ENCODE peak calls at places on chromosomes 16 and 17, in nine cellular contexts. C is germinal center; I is stimulated activated CD4-positive, alpha-beta T cell treated with anti-CD3 and anti-CD28 coated beads, Interleukin-15, amount 100 ng/mL, for 24 hours; Z is KBM-7; K is thoracic aorta; V is iris pigment epithelial cell; J is AG10803; X is body of pancreas; H is ureter. N is an unnamed sample.

GRCh38 chr16:14418795-14419225 is 211.2 kb downstream of the PARN start:
- DNase-seq in K (peak), H (peak), Z (no peak), V (no peak), J (no peak), I (no peak), X (peak), C (no peak), N (no peak)

GRCh38 chr16:83685615-83686165 is 122.1 kb upstream of the HSBP1 start:
- DNase-seq in I (no peak), K (no peak), H (no peak), J (peak), V (no peak), C (no peak), X (no peak), Z (no peak), N (no peak)

GRCh38 chr17:46193246-46193625 is at the start of gene KANSL1:
- DNase-seq in V (peak), Z (peak), H (peak), I (peak), X (peak), J (peak), K (peak), C (peak), N (peak)

GRCh38 chr16:28910046-28911031 is 14.7 kb downstream of the RABEP2 start:
- DNase-seq in Z (no peak), C (no peak), X (no peak), I (no peak), V (peak), H (no peak), J (no peak), K (no peak), N (no peak)

GRCh38 chr17:4354862-4355514 is 11.5 kb downstream of the UBE2G1 start:
- DNase-seq in V (no peak), Z (no peak), J (no peak), X (no peak), I (no peak), C (no peak), H (no peak), K (no peak), N (no peak)

GRCh38 chr16:57615813-57616212 is 12.6 kb upstream of the ADGRG1 start:
- DNase-seq in V (no peak), J (no peak), K (no peak), X (peak), I (no peak), Z (no peak), H (peak), C (no peak), N (no peak)

GRCh38 chr16:14187517-14188338 is 116.6 kb downstream of the MRTFB start:
- DNase-seq in K (no peak), V (no peak), I (no peak), Z (no peak), C (no peak), J (no peak), X (no peak), H (no peak), N (no peak)

GRCh38 chr16:85661131-85662035 is 27.4 kb downstream of the GINS2 start:
- DNase-seq in Z (no peak), X (no peak), V (no peak), K (no peak), H (no peak), C (no peak), I (no peak), J (no peak), N (no peak)

GRCh38 chr17:12898110-12898509 is 108.8 kb downstream of the ARHGAP44 start:
- DNase-seq in H (no peak), I (no peak), V (no peak), X (no peak), J (no peak), K (no peak), Z (no peak), C (no peak), N (no peak)

GRCh38 chr17:61065263-61065773 is 334.3 kb upstream of the TBX2 start:
- DNase-seq in H (no peak), V (peak), J (peak), C (no peak), Z (no peak), I (no peak), K (no peak), X (no peak), N (no peak)

GRCh38 chr16:14334366-14335105 is 263.4 kb downstream of the MRTFB start:
- DNase-seq in C (no peak), K (no peak), V (peak), J (peak), I (no peak), Z (no peak), X (no peak), H (no peak), N (no peak)

GRCh38 chr17:42414782-42415409 is 8.2 kb downstream of the CAVIN1 start:
- DNase-seq in V (no peak), I (peak), C (peak), J (no peak), H (no peak), K (no peak), X (no peak), Z (peak), N (no peak)

GRCh38 chr16:14608111-14608566 is 21.9 kb downstream of the PARN start:
- DNase-seq in H (no peak), V (no peak), C (peak), I (no peak), X (no peak), K (no peak), J (no peak), Z (no peak), N (no peak)

GRCh38 chr16:69566437-69567030 is 768 bp downstream of the NFAT5 start:
- DNase-seq in K (no peak), X (peak), C (peak), I (peak), H (peak), V (peak), J (peak), Z (peak), N (peak)

GRCh38 chr17:35804658-35805192 is 4.6 kb upstream of the TAF15 start:
- DNase-seq in X (peak), K (no peak), Z (peak), I (peak), V (peak), J (peak), C (peak), H (peak), N (no peak)

GRCh38 chr16:278863-279366 is 1.5 kb upstream of the ARHGDIG start:
- DNase-seq in X (peak), C (peak), J (no peak), I (peak), H (peak), K (no peak), V (peak), Z (peak), N (no peak)

GRCh38 chr17:18261146-18261515 is 669 bp downstream of the MIEF2 start:
- DNase-seq in C (peak), Z (no peak), K (peak), X (peak), I (peak), H (peak), J (peak), V (peak), N (no peak)

GRCh38 chr17:76506408-76507328 is 5.4 kb upstream of the RHBDF2 start:
- DNase-seq in J (peak), V (peak), K (peak), H (peak), C (peak), Z (peak), X (peak), I (peak), N (peak)

GRCh38 chr17:48639136-48639535 is 13.0 kb upstream of the HOXB9 start:
- DNase-seq in Z (no peak), H (no peak), V (no peak), I (no peak), K (no peak), J (no peak), C (no peak), X (no peak), N (no peak)

GRCh38 chr17:32927724-32928526 is at the start of gene TMEM98:
- DNase-seq in I (peak), V (peak), C (no peak), J (peak), H (no peak), Z (peak), K (no peak), X (peak), N (peak)

GRCh38 chr17:81429353-81429774 is 34.1 kb downstream of the BAHCC1 start:
- DNase-seq in X (peak), V (peak), C (no peak), K (no peak), Z (no peak), H (peak), J (peak), I (no peak), N (peak)

GRCh38 chr16:78530283-78530682 is 430.8 kb downstream of the WWOX start:
- DNase-seq in J (no peak), C (no peak), V (no peak), Z (no peak), H (no peak), X (no peak), K (no peak), I (no peak), N (no peak)

GRCh38 chr16:89906141-89907025 is 12.3 kb upstream of the MC1R start:
- DNase-seq in Z (no peak), I (no peak), V (no peak), C (no peak), K (no peak), J (no peak), H (no peak), X (no peak), N (no peak)

GRCh38 chr17:60769327-60769726 is 91.7 kb downstream of the BCAS3 start:
- DNase-seq in Z (no peak), J (no peak), X (no peak), C (no peak), H (no peak), I (no peak), V (no peak), K (no peak), N (no peak)

GRCh38 chr17:65332779-65333178 is 195.6 kb downstream of the RGS9 start:
- DNase-seq in I (no peak), K (no peak), J (no peak), H (no peak), Z (no peak), X (no peak), V (no peak), C (no peak), N (no peak)

GRCh38 chr16:3106205-3106928 is 6.0 kb upstream of the ZNF205 start:
- DNase-seq in X (peak), H (peak), C (peak), Z (peak), V (peak), K (peak), J (peak), I (peak), N (peak)

GRCh38 chr17:64496348-64496785 is 487 bp downstream of the POLG2 start:
- DNase-seq in Z (no peak), K (no peak), I (no peak), C (no peak), J (no peak), H (no peak), V (peak), X (no peak), N (no peak)